ENCODE peak calls at places on chromosomes 11 and 22, in six cellular contexts. X, K, H, F, P and L are unnamed samples.

GRCh38 chr11:131511794-131512193 is 141.4 kb downstream of the NTM start:
- DNase-seq in X (no peak), K (peak; percentile 59), H (peak; percentile 34), F (peak; percentile 67), P (peak; percentile 70), L (no peak)

GRCh38 chr11:12719221-12719620 is 45.0 kb downstream of the TEAD1 start:
- DNase-seq in X (no peak), K (no peak), H (no peak), F (no peak), P (no peak), L (no peak)

GRCh38 chr11:70510571-70510970 is 112.2 kb downstream of the CTTN start:
- DNase-seq in X (no peak), K (no peak), H (no peak), F (no peak), P (no peak), L (no peak)

GRCh38 chr11:11313426-11313825 is 39.6 kb downstream of the CSNK2A3 start:
- DNase-seq in X (peak; percentile 59), K (no peak), H (no peak), F (peak; percentile 73), P (no peak), L (peak; percentile 96)

GRCh38 chr11:76215946-76216345 is 9.6 kb upstream of the WNT11 start:
- DNase-seq in X (no peak), K (no peak), H (no peak), F (no peak), P (no peak), L (no peak)

GRCh38 chr11:48034926-48035876 is 54.8 kb downstream of the PTPRJ start:
- DNase-seq in X (no peak), K (no peak), H (no peak), F (no peak), P (no peak), L (peak; percentile 33)

GRCh38 chr11:118715245-118715807 is 35.9 kb upstream of the TREH start:
- DNase-seq in X (peak; percentile 20), K (no peak), H (no peak), F (no peak), P (no peak), L (peak; percentile 25)

GRCh38 chr11:32698579-32698978 is 95.9 kb downstream of the CCDC73 start:
- DNase-seq in X (no peak), K (no peak), H (no peak), F (peak; percentile 51), P (no peak), L (no peak)

GRCh38 chr11:45737056-45737455 is 67.9 kb upstream of the SLC35C1 start:
- DNase-seq in X (peak; percentile 11), K (no peak), H (no peak), F (no peak), P (no peak), L (peak; percentile 73)

GRCh38 chr11:109993786-109994185 is 99.4 kb upstream of the ZC3H12C start:
- DNase-seq in X (peak; percentile 67), K (no peak), H (no peak), F (no peak), P (no peak), L (no peak)

GRCh38 chr22:21858025-21858764 is 9.2 kb downstream of the MAPK1 start:
- DNase-seq in X (no peak), K (no peak), H (no peak), F (no peak), P (no peak), L (no peak)

DNA sequence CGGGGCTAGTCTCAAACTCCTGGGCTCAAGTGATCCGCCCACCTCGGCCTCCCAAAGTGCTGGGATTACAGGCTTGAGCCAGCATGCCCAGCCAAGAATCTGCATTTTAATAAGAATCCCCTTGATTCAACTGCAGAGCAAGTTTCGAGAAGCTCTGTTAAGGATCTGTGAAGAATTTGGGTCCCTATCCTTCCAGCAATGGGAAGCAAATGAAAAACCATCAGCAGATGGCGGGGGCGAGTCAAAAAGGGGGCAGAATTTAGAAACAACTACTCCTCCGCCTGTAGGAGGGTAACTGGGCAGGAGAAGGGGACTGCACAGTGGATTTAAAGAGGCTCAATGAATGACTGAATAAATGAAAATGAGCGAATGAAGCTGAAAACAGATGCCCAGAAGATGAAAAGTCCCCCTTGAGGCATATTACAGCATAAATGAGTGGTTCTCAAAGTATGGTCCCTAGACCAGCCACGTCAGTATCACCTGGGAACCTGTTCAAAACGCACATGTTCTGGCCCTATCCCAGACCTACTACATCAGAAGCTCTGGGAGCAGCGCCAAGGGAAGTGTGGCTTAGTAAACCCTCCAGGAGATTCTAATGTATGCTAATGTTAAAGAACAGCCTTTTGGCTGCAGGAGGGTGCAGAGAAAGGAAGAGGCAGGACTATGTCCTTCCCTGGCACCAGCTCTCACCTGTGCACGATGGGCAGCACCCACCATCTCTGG is 15.0 kb downstream of the VWCE start:
- DNase-seq in X (no peak), K (peak; percentile 43), H (no peak), F (peak; percentile 97), P (no peak), L (peak; percentile 98)
- TF ChIP-seq CTCF in X (no peak), K (no peak), H (no peak), F (peak; percentile 44), P (no peak), L (peak; percentile 21)

DNA sequence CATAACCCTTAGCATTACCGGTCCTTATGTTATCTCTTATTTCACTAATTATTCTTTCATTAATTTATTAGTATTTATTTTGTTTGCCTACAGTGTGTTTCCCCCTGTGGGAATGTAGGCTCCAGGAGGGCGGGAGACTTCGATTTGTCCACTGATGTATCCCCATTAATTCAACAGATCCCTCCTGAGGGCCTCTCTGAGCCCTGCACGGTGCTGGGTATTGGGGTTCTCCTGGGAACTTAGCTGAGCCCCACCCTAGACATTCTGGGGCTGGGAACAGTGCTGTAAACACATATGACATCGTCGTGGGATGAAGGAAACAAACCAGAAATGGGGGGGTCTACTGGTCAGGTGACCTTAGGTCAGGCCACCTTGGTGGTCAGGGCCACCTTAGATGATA is 798 bp downstream of the PHETA2 start:
- DNase-seq in X (no peak), K (no peak), H (no peak), F (no peak), P (no peak), L (no peak)
- TF ChIP-seq CTCF in X (no peak), K (no peak), H (no peak), F (no peak), P (no peak), L (no peak)

GRCh38 chr11:105456950-105457349 is 152.9 kb upstream of the GRIA4 start:
- DNase-seq in X (no peak), K (no peak), H (no peak), F (no peak), P (no peak), L (no peak)
- TF ChIP-seq CTCF in X (no peak), K (no peak), H (no peak), F (peak; percentile 59), P (no peak), L (no peak)

GRCh38 chr11:20444537-20444936 is 57.0 kb downstream of the PRMT3 start:
- DNase-seq in X (no peak), K (no peak), H (no peak), F (no peak), P (no peak), L (no peak)
- TF ChIP-seq CTCF in X (no peak), K (no peak), H (no peak), F (no peak), P (no peak), L (no peak)

GRCh38 chr22:30694171-30694637 is 470 bp upstream of the OSBP2 start:
- DNase-seq in X (no peak), K (peak; percentile 79), H (peak; percentile 57), F (peak; percentile 44), P (peak; percentile 53), L (peak; percentile 42)

GRCh38 chr22:30695871-30696655 is 1.4 kb downstream of the OSBP2 start:
- DNase-seq in X (no peak), K (no peak), H (no peak), F (no peak), P (no peak), L (no peak)

GRCh38 chr22:30697975-30698374 is 3.3 kb downstream of the OSBP2 start:
- DNase-seq in X (no peak), K (no peak), H (no peak), F (no peak), P (no peak), L (no peak)

GRCh38 chr22:30695351-30695762 is 683 bp downstream of the OSBP2 start:
- DNase-seq in X (no peak), K (peak; percentile 35), H (no peak), F (no peak), P (no peak), L (no peak)

GRCh38 chr22:30694638-30695350 is at the start of gene OSBP2:
- DNase-seq in X (no peak), K (peak; percentile 65), H (peak; percentile 52), F (peak; percentile 19), P (peak; percentile 62), L (no peak)
- TF ChIP-seq CTCF in X (no peak), K (no peak), H (peak; percentile 28), F (no peak), P (no peak), L (no peak)

DNA sequence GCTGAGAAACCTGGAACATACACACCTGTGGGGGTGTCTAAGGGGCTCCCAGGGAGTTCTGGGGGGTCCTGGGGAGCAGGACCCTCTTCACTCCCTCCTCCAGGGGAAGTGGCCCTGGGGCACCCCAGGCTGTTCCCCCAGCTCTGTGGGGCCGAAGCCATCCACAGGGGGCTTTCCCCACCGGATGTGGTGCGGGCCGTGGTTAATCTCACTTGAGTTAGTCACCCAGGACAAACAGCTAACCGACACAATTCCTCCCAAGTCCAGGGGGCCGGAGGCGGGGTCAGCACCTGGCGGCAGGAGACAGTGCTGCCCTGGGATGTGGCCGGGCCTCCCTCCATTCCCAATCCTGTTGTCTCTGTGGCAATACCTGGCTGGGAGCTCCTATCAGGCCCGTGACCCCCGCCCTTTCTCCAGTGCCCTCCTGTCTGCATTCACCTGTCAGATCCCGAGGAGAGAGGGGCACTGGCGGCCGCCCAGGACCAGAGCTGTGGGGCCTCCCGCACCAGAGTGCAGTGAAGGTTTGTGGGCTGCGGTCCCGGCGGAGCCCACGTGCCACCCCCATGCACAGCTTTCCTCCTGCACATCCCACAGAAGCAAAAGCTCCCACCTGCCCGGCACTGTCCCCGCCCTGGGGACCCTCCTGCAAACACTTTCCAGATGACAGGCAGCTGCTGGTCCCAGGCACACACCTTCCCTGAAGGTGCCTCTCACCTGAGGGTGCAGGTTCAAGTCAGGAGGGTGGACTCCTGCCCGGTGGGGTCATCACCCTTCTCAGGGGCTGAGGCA is 5.2 kb upstream of the MUC5AC start:
- DNase-seq in X (no peak), K (no peak), H (peak; percentile 9), F (peak; percentile 78), P (peak; percentile 14), L (peak; percentile 35)
- TF ChIP-seq CTCF in X (no peak), K (no peak), H (peak; percentile 19), F (no peak), P (no peak), L (no peak)